ENCODE peak calls at places on chromosomes 5 and 9, in seven cellular contexts. One of them, this sample, is unnamed.

GRCh38 chr5:313265-313664 is 8.2 kb upstream of the AHRR start:
- DNase-seq in DMS153: no peak
- DNase-seq in ovary: no peak
- DNase-seq in HT-29: no peak
- DNase-seq in iris pigment epithelial cell: no peak
- DNase-seq in mesendoderm: no peak
- DNase-seq in mesenchymal stem cell: no peak
- DNase-seq in this sample: no peak

GRCh38 chr5:17436766-17437221 is 61.2 kb upstream of the TAF11L2 start:
- DNase-seq in DMS153: no peak
- DNase-seq in ovary: no peak
- DNase-seq in HT-29: no peak
- DNase-seq in iris pigment epithelial cell: peak
- DNase-seq in mesendoderm: no peak
- DNase-seq in mesenchymal stem cell: peak
- DNase-seq in this sample: peak

GRCh38 chr9:19946446-19947109 is 157.7 kb upstream of the SLC24A2 start:
- DNase-seq in DMS153: peak
- DNase-seq in ovary: no peak
- DNase-seq in HT-29: peak
- DNase-seq in iris pigment epithelial cell: peak
- DNase-seq in mesendoderm: peak
- DNase-seq in mesenchymal stem cell: peak
- DNase-seq in this sample: peak

GRCh38 chr5:106964102-106964501 is 706.6 kb downstream of the EFNA5 start:
- DNase-seq in DMS153: peak
- DNase-seq in ovary: no peak
- DNase-seq in HT-29: peak
- DNase-seq in iris pigment epithelial cell: peak
- DNase-seq in mesendoderm: no peak
- DNase-seq in mesenchymal stem cell: peak
- DNase-seq in this sample: peak

GRCh38 chr5:173204185-173204979 is 30.6 kb downstream of the NKX2-5 start:
- DNase-seq in DMS153: no peak
- DNase-seq in ovary: no peak
- DNase-seq in HT-29: peak
- DNase-seq in iris pigment epithelial cell: peak
- DNase-seq in mesendoderm: no peak
- DNase-seq in mesenchymal stem cell: peak
- DNase-seq in this sample: peak

GRCh38 chr5:9512452-9512851 is 33.4 kb downstream of the SEMA5A start:
- DNase-seq in DMS153: no peak
- DNase-seq in ovary: no peak
- DNase-seq in HT-29: no peak
- DNase-seq in iris pigment epithelial cell: no peak
- DNase-seq in mesendoderm: no peak
- DNase-seq in mesenchymal stem cell: no peak
- DNase-seq in this sample: no peak

GRCh38 chr5:125700380-125700856 is 722.8 kb upstream of the GRAMD2B start:
- DNase-seq in DMS153: peak
- DNase-seq in ovary: no peak
- DNase-seq in HT-29: peak
- DNase-seq in iris pigment epithelial cell: peak
- DNase-seq in mesendoderm: no peak
- DNase-seq in mesenchymal stem cell: peak
- DNase-seq in this sample: peak

GRCh38 chr5:139569276-139569955 is 8.3 kb downstream of the UBE2D2 start:
- DNase-seq in DMS153: no peak
- DNase-seq in ovary: no peak
- DNase-seq in HT-29: no peak
- DNase-seq in iris pigment epithelial cell: peak
- DNase-seq in mesendoderm: no peak
- DNase-seq in mesenchymal stem cell: no peak
- DNase-seq in this sample: no peak

GRCh38 chr9:126326228-126327015 is at the start of gene MVB12B:
- DNase-seq in DMS153: no peak
- DNase-seq in ovary: peak
- DNase-seq in HT-29: no peak
- DNase-seq in iris pigment epithelial cell: peak
- DNase-seq in mesendoderm: peak
- DNase-seq in mesenchymal stem cell: peak
- DNase-seq in this sample: peak

GRCh38 chr9:137304383-137305059 is 2.5 kb upstream of the NRARP start:
- DNase-seq in DMS153: peak
- DNase-seq in ovary: peak
- DNase-seq in HT-29: no peak
- DNase-seq in iris pigment epithelial cell: peak
- DNase-seq in mesendoderm: no peak
- DNase-seq in mesenchymal stem cell: no peak
- DNase-seq in this sample: no peak

GRCh38 chr5:390571-391491 is 52.1 kb upstream of the EXOC3 start:
- DNase-seq in DMS153: no peak
- DNase-seq in ovary: no peak
- DNase-seq in HT-29: peak
- DNase-seq in iris pigment epithelial cell: no peak
- DNase-seq in mesendoderm: no peak
- DNase-seq in mesenchymal stem cell: no peak
- DNase-seq in this sample: peak

GRCh38 chr9:36328798-36329411 is 70.7 kb upstream of the GNE start:
- DNase-seq in DMS153: peak
- DNase-seq in ovary: peak
- DNase-seq in HT-29: peak
- DNase-seq in iris pigment epithelial cell: peak
- DNase-seq in mesendoderm: peak
- DNase-seq in mesenchymal stem cell: peak
- DNase-seq in this sample: peak

GRCh38 chr9:33884856-33885701 is 68.1 kb downstream of the UBE2R2 start:
- DNase-seq in DMS153: peak
- DNase-seq in ovary: peak
- DNase-seq in HT-29: peak
- DNase-seq in iris pigment epithelial cell: no peak
- DNase-seq in mesendoderm: no peak
- DNase-seq in mesenchymal stem cell: peak
- DNase-seq in this sample: peak

GRCh38 chr5:546376-546908 is 22.2 kb upstream of the SLC9A3 start:
- DNase-seq in DMS153: no peak
- DNase-seq in ovary: no peak
- DNase-seq in HT-29: no peak
- DNase-seq in iris pigment epithelial cell: no peak
- DNase-seq in mesendoderm: no peak
- DNase-seq in mesenchymal stem cell: no peak
- DNase-seq in this sample: no peak

GRCh38 chr9:306907-307306 is 92.2 kb downstream of the DOCK8 start:
- DNase-seq in DMS153: no peak
- DNase-seq in ovary: no peak
- DNase-seq in HT-29: peak
- DNase-seq in iris pigment epithelial cell: no peak
- DNase-seq in mesendoderm: peak
- DNase-seq in mesenchymal stem cell: no peak
- DNase-seq in this sample: no peak

GRCh38 chr5:123297866-123298265 is 125.3 kb downstream of the CEP120 start:
- DNase-seq in DMS153: no peak
- DNase-seq in ovary: no peak
- DNase-seq in HT-29: no peak
- DNase-seq in iris pigment epithelial cell: peak
- DNase-seq in mesendoderm: no peak
- DNase-seq in mesenchymal stem cell: no peak
- DNase-seq in this sample: peak

GRCh38 chr5:114062940-114063867 is 298.7 kb upstream of the KCNN2 start:
- DNase-seq in DMS153: no peak
- DNase-seq in ovary: no peak
- DNase-seq in HT-29: peak
- DNase-seq in iris pigment epithelial cell: no peak
- DNase-seq in mesendoderm: no peak
- DNase-seq in mesenchymal stem cell: no peak
- DNase-seq in this sample: no peak

GRCh38 chr5:170508036-170508435 is 4.2 kb downstream of the KCNIP1 start:
- DNase-seq in DMS153: no peak
- DNase-seq in ovary: no peak
- DNase-seq in HT-29: no peak
- DNase-seq in iris pigment epithelial cell: no peak
- DNase-seq in mesendoderm: peak
- DNase-seq in mesenchymal stem cell: no peak
- DNase-seq in this sample: no peak

GRCh38 chr5:97494465-97494864 is 311.4 kb upstream of the RIOK2 start:
- DNase-seq in DMS153: no peak
- DNase-seq in ovary: no peak
- DNase-seq in HT-29: no peak
- DNase-seq in iris pigment epithelial cell: no peak
- DNase-seq in mesendoderm: no peak
- DNase-seq in mesenchymal stem cell: no peak
- DNase-seq in this sample: no peak

GRCh38 chr5:171520300-171521170 is 101.1 kb downstream of the FGF18 start:
- DNase-seq in DMS153: no peak
- DNase-seq in ovary: no peak
- DNase-seq in HT-29: peak
- DNase-seq in iris pigment epithelial cell: no peak
- DNase-seq in mesendoderm: peak
- DNase-seq in mesenchymal stem cell: peak
- DNase-seq in this sample: peak

GRCh38 chr5:131441184-131441583 is 177.3 kb downstream of the CDC42SE2 start:
- DNase-seq in DMS153: no peak
- DNase-seq in ovary: no peak
- DNase-seq in HT-29: no peak
- DNase-seq in iris pigment epithelial cell: no peak
- DNase-seq in mesendoderm: no peak
- DNase-seq in mesenchymal stem cell: no peak
- DNase-seq in this sample: no peak

GRCh38 chr5:75037106-75037505 is 15.3 kb downstream of the GCNT4 start:
- DNase-seq in DMS153: no peak
- DNase-seq in ovary: no peak
- DNase-seq in HT-29: peak
- DNase-seq in iris pigment epithelial cell: peak
- DNase-seq in mesendoderm: peak
- DNase-seq in mesenchymal stem cell: peak
- DNase-seq in this sample: peak

GRCh38 chr5:172280317-172280716 is 3.2 kb downstream of the UBTD2 start:
- DNase-seq in DMS153: no peak
- DNase-seq in ovary: no peak
- DNase-seq in HT-29: no peak
- DNase-seq in iris pigment epithelial cell: no peak
- DNase-seq in mesendoderm: no peak
- DNase-seq in mesenchymal stem cell: no peak
- DNase-seq in this sample: no peak

GRCh38 chr5:125978015-125978414 is 445.2 kb upstream of the GRAMD2B start:
- DNase-seq in DMS153: no peak
- DNase-seq in ovary: no peak
- DNase-seq in HT-29: no peak
- DNase-seq in iris pigment epithelial cell: no peak
- DNase-seq in mesendoderm: no peak
- DNase-seq in mesenchymal stem cell: no peak
- DNase-seq in this sample: no peak

This sample was measured in endothelial cell of umbilical vein.